ENCODE peak calls at places on chromosomes 7 and 10, in eight cellular contexts. M, F, S, J, R, U, T and X are unnamed samples.

GRCh38 chr10:110388682-110389052 is 83.9 kb upstream of the SMNDC1 start:
- DNase-seq in T (no peak), R (no peak), J (no peak), U (no peak), S (no peak), M (no peak), F (no peak), X (no peak)

GRCh38 chr10:132113206-132113605 is 47.5 kb downstream of the JAKMIP3 start:
- DNase-seq in S (no peak), U (no peak), F (no peak), R (no peak), J (no peak), M (peak; percentile 23), T (no peak), X (peak; percentile 39)

GRCh38 chr10:58266003-58266825 is 1.5 kb downstream of the IPMK start:
- DNase-seq in S (peak; percentile 74), J (no peak), T (peak; percentile 29), M (no peak), U (peak; percentile 51), F (no peak), R (peak; percentile 48), X (no peak)

GRCh38 chr7:135731131-135731530 is 3.1 kb upstream of the SLC13A4 start:
- DNase-seq in R (no peak), M (no peak), U (no peak), J (no peak), F (no peak), T (no peak), S (no peak), X (no peak)

GRCh38 chr10:59124187-59124586 is 52.3 kb upstream of the PHYHIPL start:
- DNase-seq in U (no peak), T (no peak), J (no peak), M (peak; percentile 18), S (no peak), F (no peak), R (no peak), X (no peak)

GRCh38 chr10:4196948-4197390 is 412.0 kb upstream of the KLF6 start:
- DNase-seq in U (no peak), M (no peak), S (peak; percentile 56), T (no peak), J (no peak), R (no peak), F (no peak), X (no peak)

GRCh38 chr7:98174334-98175259 is 36.6 kb upstream of the BHLHA15 start:
- DNase-seq in J (no peak), T (no peak), R (no peak), F (no peak), M (no peak), S (no peak), U (no peak), X (no peak)

GRCh38 chr10:33211123-33211878 is 123.2 kb downstream of the NRP1 start:
- DNase-seq in T (no peak), M (no peak), R (peak; percentile 23), U (no peak), F (no peak), J (no peak), S (peak; percentile 93), X (no peak)

GRCh38 chr10:16483241-16483917 is 38.3 kb downstream of the C1QL3 start:
- DNase-seq in R (no peak), S (no peak), J (no peak), F (no peak), T (no peak), M (no peak), U (no peak), X (no peak)

GRCh38 chr7:28865494-28866257 is 92.5 kb downstream of the TRIL start:
- DNase-seq in F (no peak), T (no peak), R (no peak), J (no peak), U (no peak), M (no peak), S (peak; percentile 81), X (no peak)

GRCh38 chr10:99788598-99789259 is 6.3 kb downstream of the ABCC2 start:
- DNase-seq in T (no peak), R (no peak), M (no peak), F (no peak), U (peak; percentile 67), S (peak; percentile 97), J (peak; percentile 20), X (no peak)

GRCh38 chr10:75465110-75465509 is 33.7 kb downstream of the LRMDA start:
- DNase-seq in J (no peak), F (no peak), S (peak; percentile 33), T (no peak), M (no peak), U (no peak), R (no peak), X (no peak)

GRCh38 chr7:74223711-74224510 is 14.1 kb downstream of the LAT2 start:
- DNase-seq in T (no peak), M (no peak), F (no peak), U (no peak), S (no peak), R (no peak), J (no peak), X (no peak)

GRCh38 chr10:10826125-10826524 is 191.5 kb upstream of the CELF2 start:
- DNase-seq in U (peak; percentile 46), J (no peak), T (no peak), F (no peak), M (no peak), R (no peak), S (peak; percentile 87), X (no peak)

GRCh38 chr10:95517536-95518454 is 43.4 kb downstream of the SORBS1 start:
- DNase-seq in M (no peak), S (peak; percentile 70), R (no peak), J (no peak), T (no peak), U (peak; percentile 60), F (no peak), X (no peak)

GRCh38 chr10:73837072-73837471 is 25.7 kb upstream of the NDST2 start:
- DNase-seq in F (no peak), U (peak; percentile 75), M (no peak), S (peak; percentile 64), J (no peak), R (no peak), T (no peak), X (no peak)